ENCODE peak calls at places on chromosomes 4 and X, in six cellular contexts. F, B, H, M, U and E are unnamed samples.

GRCh38 chr4:186953601-186954260 is 230.1 kb upstream of the FAT1 start:
- DNase-seq in U (no peak), B (no peak), M (no peak), F (no peak), H (no peak), E (no peak)

GRCh38 chr4:149914521-149915115 is 99.0 kb upstream of the IQCM start:
- DNase-seq in M (no peak), B (no peak), U (peak; percentile 58), F (peak; percentile 57), H (no peak), E (no peak)

GRCh38 chr4:6470502-6471302 is 1.7 kb downstream of the PPP2R2C start:
- DNase-seq in H (no peak), B (peak; percentile 46), U (no peak), M (peak; percentile 63), F (peak; percentile 61), E (no peak)

GRCh38 chr4:100165809-100166208 is 24.5 kb downstream of the DDIT4L start:
- DNase-seq in F (no peak), B (no peak), M (no peak), H (no peak), U (peak; percentile 37), E (no peak)

GRCh38 chr4:142354041-142354440 is 492.1 kb downstream of the INPP4B start:
- DNase-seq in H (no peak), U (no peak), B (no peak), F (no peak), M (no peak), E (no peak)

GRCh38 chr4:108303488-108304177 is 134.9 kb upstream of the LEF1 start:
- DNase-seq in B (no peak), M (no peak), H (no peak), U (no peak), F (no peak), E (no peak)

GRCh38 chrX:46180258-46180687 is 364.9 kb downstream of the ZNF674 start:
- DNase-seq in M (no peak), U (no peak), F (peak; percentile 60), B (no peak), H (no peak), E (no peak)

GRCh38 chr4:152672403-152673092 is 7.2 kb downstream of the TMEM154 start:
- DNase-seq in F (no peak), H (no peak), M (no peak), U (no peak), B (no peak), E (no peak)

DNA sequence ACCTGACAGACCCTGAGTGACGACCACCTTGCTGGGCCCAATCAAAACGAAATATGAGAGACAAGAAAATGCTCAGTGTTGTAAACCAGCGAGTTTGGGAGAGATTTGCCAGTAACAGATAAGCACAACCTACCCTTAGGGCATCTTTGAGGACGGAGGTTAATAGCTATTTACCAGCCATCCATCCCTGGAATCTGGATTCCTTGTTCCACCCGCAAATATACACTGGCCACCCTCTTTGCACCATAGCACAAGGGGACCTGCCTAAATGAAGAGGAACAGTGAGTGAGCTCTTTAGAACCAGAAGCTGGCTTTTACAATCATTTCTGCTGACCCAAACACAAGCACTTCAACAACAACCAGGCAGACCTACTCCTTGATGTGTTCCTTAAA is 725 bp downstream of the MPP1 start:
- DNase-seq in B (no peak), M (no peak), F (no peak), U (no peak), H (no peak), E (no peak)
- H3K4me3 ChIP-seq in B (peak overlapping the region; percentile 63), M (peak overlapping the region; percentile 54), F (peak overlapping the region; percentile 59), U (peak overlapping the region; percentile 60), H (peak overlapping the region; percentile 64), E (peak overlapping the region; percentile 59)

DNA sequence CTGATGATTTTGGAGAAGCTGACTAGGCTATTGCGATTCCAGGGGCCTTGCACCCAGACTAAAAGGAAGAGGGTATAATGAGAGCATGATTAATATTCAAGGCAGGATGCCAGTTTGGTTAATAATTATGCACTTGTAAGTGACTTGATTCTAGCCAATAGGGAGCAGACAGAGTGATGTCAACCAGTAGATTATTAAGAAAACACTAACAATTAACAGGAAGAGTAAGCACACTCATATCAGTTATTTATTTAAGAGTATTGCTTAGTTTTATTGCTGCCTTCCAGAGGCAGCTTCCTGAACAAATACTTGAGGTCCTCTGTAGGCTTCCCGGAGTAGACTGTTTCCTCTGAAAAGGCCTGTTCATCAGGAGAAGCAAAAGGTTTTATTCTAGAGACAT is 129.2 kb upstream of the AFF2 start:
- DNase-seq in H (no peak), U (no peak), F (no peak), B (no peak), M (no peak), E (no peak)
- H3K9me3 ChIP-seq in H (no peaks in the 10 kb centered on the region), U (peaks cover 5% of the 10 kb centered on the region), F (no peaks in the 10 kb centered on the region), B (no peaks in the 10 kb centered on the region), M (no peaks in the 10 kb centered on the region), E (no peaks in the 10 kb centered on the region)

GRCh38 chrX:9466711-9467110 is 1.9 kb downstream of the TBL1X start:
- DNase-seq in U (no peak), F (no peak), B (no peak), H (no peak), M (no peak), E (peak; percentile 20)
- H3K4me3 ChIP-seq in U (peak overlapping the region; percentile 84), F (peak overlapping the region; percentile 91), B (no peak overlapping the region), H (peak overlapping the region; percentile 65), M (peak overlapping the region; percentile 64), E (peak overlapping the region; percentile 78)

GRCh38 chrX:145848451-145848850 is 30.8 kb downstream of the SLITRK2 start:
- DNase-seq in M (no peak), B (no peak), H (no peak), F (no peak), U (no peak), E (no peak)

GRCh38 chrX:145848857-145849256 is 31.2 kb downstream of the SLITRK2 start:
- DNase-seq in M (no peak), U (no peak), B (no peak), H (no peak), F (no peak), E (no peak)

GRCh38 chrX:145856181-145856580 is 38.6 kb downstream of the SLITRK2 start:
- DNase-seq in U (no peak), M (no peak), H (no peak), F (no peak), B (no peak), E (no peak)

DNA sequence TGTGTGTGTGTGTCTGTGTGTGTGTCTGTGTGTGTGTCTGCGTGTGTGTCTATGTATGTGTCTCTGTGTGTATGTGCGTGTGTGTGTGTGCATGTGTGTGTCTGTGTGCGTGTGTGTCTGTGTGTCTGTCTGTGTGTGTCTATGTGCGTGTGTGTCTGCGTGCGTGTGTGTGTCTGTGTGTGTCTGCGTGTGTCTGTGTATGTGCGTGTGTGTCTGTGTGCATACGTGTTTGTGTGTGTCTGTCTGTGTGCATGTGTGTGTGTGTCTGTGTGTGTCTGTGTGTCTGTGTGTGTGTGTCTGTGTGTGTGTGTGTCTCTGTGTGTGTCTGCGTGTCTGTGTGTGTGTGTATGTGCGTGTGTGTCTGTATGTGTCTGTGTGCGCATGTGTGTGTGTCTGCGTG is 35.6 kb downstream of the SLITRK2 start:
- DNase-seq in U (no peak), B (no peak), F (no peak), M (no peak), H (no peak), E (no peak)
- H3K9me3 ChIP-seq in U (no peaks in the 10 kb centered on the region), B (no peaks in the 10 kb centered on the region), F (no peaks in the 10 kb centered on the region), M (no peaks in the 10 kb centered on the region), H (no peaks in the 10 kb centered on the region), E (no peaks in the 10 kb centered on the region)

GRCh38 chr4:38673109-38673978 is 9.3 kb downstream of the KLF3 start:
- DNase-seq in H (peak; percentile 73), F (peak; percentile 69), M (peak; percentile 80), B (peak; percentile 89), U (no peak), E (no peak)

GRCh38 chr4:38672247-38673071 is 8.5 kb downstream of the KLF3 start:
- DNase-seq in U (no peak), M (peak; percentile 63), F (peak; percentile 36), H (no peak), B (no peak), E (no peak)

GRCh38 chr4:38675167-38676121 is 11.4 kb downstream of the KLF3 start:
- DNase-seq in B (peak; percentile 79), U (peak; percentile 78), M (peak; percentile 74), F (peak; percentile 73), H (peak; percentile 62), E (peak; percentile 71)

GRCh38 chr4:38676986-38677385 is 13.0 kb downstream of the KLF3 start:
- DNase-seq in U (no peak), M (no peak), F (no peak), H (no peak), B (no peak), E (no peak)

GRCh38 chr4:38674206-38675144 is 10.5 kb downstream of the KLF3 start:
- DNase-seq in F (peak; percentile 32), M (no peak), B (peak; percentile 57), U (no peak), H (no peak), E (no peak)
- H3K4me3 ChIP-seq in F (peak overlapping the region; percentile 2), M (no peak overlapping the region), B (peak overlapping the region; percentile 1), U (no peak overlapping the region), H (peak overlapping the region; percentile 8), E (peak overlapping the region; percentile 70)

DNA sequence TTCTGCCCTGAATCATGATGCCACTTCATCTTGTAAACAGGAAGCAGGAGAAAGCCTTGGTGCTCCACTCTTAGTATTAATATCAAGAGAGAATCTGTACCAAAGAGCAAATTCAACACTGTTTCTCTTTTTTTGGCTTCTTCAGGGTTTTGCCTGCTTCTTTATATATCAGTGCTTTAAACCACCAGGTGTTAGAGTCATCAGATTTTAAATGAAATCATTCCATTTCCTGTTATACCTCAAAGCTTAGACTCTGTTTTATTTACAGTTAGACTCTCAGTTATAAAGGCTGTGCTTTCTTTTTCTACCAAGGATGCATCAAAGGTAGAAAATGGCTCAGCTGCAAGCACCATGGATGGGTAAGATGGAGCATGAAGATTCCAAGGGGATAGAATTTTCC is 350.9 kb downstream of the CAMK2D start:
- DNase-seq in M (no peak), B (no peak), H (no peak), F (no peak), U (peak; percentile 14), E (no peak)
- H3K9me3 ChIP-seq in M (no peaks in the 10 kb centered on the region), B (no peaks in the 10 kb centered on the region), H (no peaks in the 10 kb centered on the region), F (no peaks in the 10 kb centered on the region), U (no peaks in the 10 kb centered on the region), E (no peaks in the 10 kb centered on the region)